ENCODE peak calls at places on chromosomes 16 and 17, in four cellular contexts. One of them, this sample, is unnamed.

GRCh38 chr17:81542431-81543338 is 9.5 kb downstream of the FAAP100 start:
- DNase-seq in PC-9: no peak
- DNase-seq in body of pancreas: no peak
- DNase-seq in left ventricle myocardium inferior: no peak
- DNase-seq in this sample: no peak

GRCh38 chr17:83064021-83064731 is 15.2 kb upstream of the METRNL start:
- DNase-seq in PC-9: no peak
- DNase-seq in body of pancreas: peak
- DNase-seq in left ventricle myocardium inferior: no peak
- DNase-seq in this sample: no peak

GRCh38 chr17:63425478-63425877 is 20.6 kb downstream of the CYB561 start:
- DNase-seq in PC-9: no peak
- DNase-seq in body of pancreas: peak
- DNase-seq in left ventricle myocardium inferior: peak
- DNase-seq in this sample: no peak

GRCh38 chr17:3712811-3713463 is 10.8 kb upstream of the HASPIN start:
- DNase-seq in PC-9: no peak
- DNase-seq in body of pancreas: no peak
- DNase-seq in left ventricle myocardium inferior: no peak
- DNase-seq in this sample: no peak

GRCh38 chr17:35079547-35079946 is 16.0 kb upstream of the RFFL start:
- DNase-seq in PC-9: peak
- DNase-seq in body of pancreas: no peak
- DNase-seq in left ventricle myocardium inferior: no peak
- DNase-seq in this sample: no peak

GRCh38 chr17:72126575-72127486 is 6.0 kb downstream of the SOX9 start:
- DNase-seq in PC-9: peak
- DNase-seq in body of pancreas: peak
- DNase-seq in left ventricle myocardium inferior: no peak
- DNase-seq in this sample: no peak

GRCh38 chr17:32508926-32509325 is 22.1 kb downstream of the CDK5R1 start:
- DNase-seq in PC-9: no peak
- DNase-seq in body of pancreas: no peak
- DNase-seq in left ventricle myocardium inferior: no peak
- DNase-seq in this sample: no peak

GRCh38 chr16:78995441-78995840 is 605.1 kb downstream of the MAF start:
- DNase-seq in PC-9: no peak
- DNase-seq in body of pancreas: no peak
- DNase-seq in left ventricle myocardium inferior: no peak
- DNase-seq in this sample: no peak

GRCh38 chr17:40963838-40964237 is 2.9 kb downstream of the KRT39 start:
- DNase-seq in PC-9: no peak
- DNase-seq in body of pancreas: no peak
- DNase-seq in left ventricle myocardium inferior: no peak
- DNase-seq in this sample: no peak

GRCh38 chr16:14958323-14958600 is 16.6 kb upstream of the PDXDC1 start:
- DNase-seq in PC-9: no peak
- DNase-seq in body of pancreas: no peak
- DNase-seq in left ventricle myocardium inferior: no peak
- DNase-seq in this sample: no peak

GRCh38 chr17:59311051-59311468 is 20.4 kb upstream of the YPEL2 start:
- DNase-seq in PC-9: peak
- DNase-seq in body of pancreas: peak
- DNase-seq in left ventricle myocardium inferior: no peak
- DNase-seq in this sample: no peak

GRCh38 chr16:18839555-18839954 is 38.2 kb upstream of the ARL6IP1 start:
- DNase-seq in PC-9: no peak
- DNase-seq in body of pancreas: no peak
- DNase-seq in left ventricle myocardium inferior: no peak
- DNase-seq in this sample: peak

GRCh38 chr16:52592778-52593177 is 45.8 kb upstream of the TOX3 start:
- DNase-seq in PC-9: no peak
- DNase-seq in body of pancreas: no peak
- DNase-seq in left ventricle myocardium inferior: no peak
- DNase-seq in this sample: no peak

GRCh38 chr16:4877298-4877685 is 30.0 kb downstream of the UBN1 start:
- DNase-seq in PC-9: no peak
- DNase-seq in body of pancreas: no peak
- DNase-seq in left ventricle myocardium inferior: no peak
- DNase-seq in this sample: no peak

GRCh38 chr16:85034591-85035433 is 7.2 kb downstream of the KIAA0513 start:
- DNase-seq in PC-9: no peak
- DNase-seq in body of pancreas: no peak
- DNase-seq in left ventricle myocardium inferior: no peak
- DNase-seq in this sample: no peak

GRCh38 chr17:78397681-78398101 is 19.2 kb downstream of the PGS1 start:
- DNase-seq in PC-9: no peak
- DNase-seq in body of pancreas: no peak
- DNase-seq in left ventricle myocardium inferior: peak
- DNase-seq in this sample: no peak

GRCh38 chr17:55432358-55433028 is 10.9 kb upstream of the MMD start:
- DNase-seq in PC-9: peak
- DNase-seq in body of pancreas: no peak
- DNase-seq in left ventricle myocardium inferior: no peak
- DNase-seq in this sample: no peak

GRCh38 chr16:14050297-14051027 is 20.7 kb upstream of the MRTFB start:
- DNase-seq in PC-9: peak
- DNase-seq in body of pancreas: peak
- DNase-seq in left ventricle myocardium inferior: no peak
- DNase-seq in this sample: no peak

GRCh38 chr17:65013613-65014391 is 42.7 kb downstream of the GNA13 start:
- DNase-seq in PC-9: peak
- DNase-seq in body of pancreas: no peak
- DNase-seq in left ventricle myocardium inferior: no peak
- DNase-seq in this sample: no peak

GRCh38 chr16:1980026-1980769 is 1.1 kb downstream of the NOXO1 start:
- DNase-seq in PC-9: no peak
- DNase-seq in body of pancreas: peak
- DNase-seq in left ventricle myocardium inferior: no peak
- DNase-seq in this sample: no peak

GRCh38 chr17:57486416-57486815 is 230.1 kb downstream of the MSI2 start:
- DNase-seq in PC-9: peak
- DNase-seq in body of pancreas: no peak
- DNase-seq in left ventricle myocardium inferior: no peak
- DNase-seq in this sample: no peak

GRCh38 chr17:2212328-2212981 is 91.1 kb downstream of the SMG6 start:
- DNase-seq in PC-9: peak
- DNase-seq in body of pancreas: no peak
- DNase-seq in left ventricle myocardium inferior: peak
- DNase-seq in this sample: no peak

GRCh38 chr16:1938316-1938715 is 4.7 kb downstream of the MSRB1 start:
- DNase-seq in PC-9: no peak
- DNase-seq in body of pancreas: no peak
- DNase-seq in left ventricle myocardium inferior: no peak
- DNase-seq in this sample: no peak

GRCh38 chr17:57572062-57572461 is 173.0 kb downstream of the CCDC182 start:
- DNase-seq in PC-9: no peak
- DNase-seq in body of pancreas: no peak
- DNase-seq in left ventricle myocardium inferior: no peak
- DNase-seq in this sample: no peak

GRCh38 chr17:81961554-81962498 is 839 bp upstream of the NOTUM start:
- DNase-seq in PC-9: no peak
- DNase-seq in body of pancreas: no peak
- DNase-seq in left ventricle myocardium inferior: no peak
- DNase-seq in this sample: no peak

GRCh38 chr17:16381496-16381820 is 567 bp downstream of the UBB start:
- DNase-seq in PC-9: no peak
- DNase-seq in body of pancreas: no peak
- DNase-seq in left ventricle myocardium inferior: no peak
- DNase-seq in this sample: no peak

GRCh38 chr16:54175169-54175551 is 111.4 kb downstream of the IRX3 start:
- DNase-seq in PC-9: no peak
- DNase-seq in body of pancreas: no peak
- DNase-seq in left ventricle myocardium inferior: no peak
- DNase-seq in this sample: no peak

GRCh38 chr16:54630284-54630967 is 300.2 kb upstream of the IRX5 start:
- DNase-seq in PC-9: no peak
- DNase-seq in body of pancreas: no peak
- DNase-seq in left ventricle myocardium inferior: no peak
- DNase-seq in this sample: no peak

GRCh38 chr16:19020689-19021088 is 37.0 kb downstream of the TMC7 start:
- DNase-seq in PC-9: no peak
- DNase-seq in body of pancreas: no peak
- DNase-seq in left ventricle myocardium inferior: no peak
- DNase-seq in this sample: no peak

GRCh38 chr17:64564098-64564497 is 57.3 kb downstream of the CEP95 start:
- DNase-seq in PC-9: no peak
- DNase-seq in body of pancreas: no peak
- DNase-seq in left ventricle myocardium inferior: no peak
- DNase-seq in this sample: no peak

GRCh38 chr17:46944931-46945330 is 22.0 kb downstream of the GOSR2 start:
- DNase-seq in PC-9: peak
- DNase-seq in body of pancreas: no peak
- DNase-seq in left ventricle myocardium inferior: no peak
- DNase-seq in this sample: peak

GRCh38 chr16:81036751-81037350 is 1.2 kb downstream of the ATMIN start:
- DNase-seq in PC-9: no peak
- DNase-seq in body of pancreas: no peak
- DNase-seq in left ventricle myocardium inferior: no peak
- DNase-seq in this sample: no peak

GRCh38 chr17:72104164-72104862 is 16.5 kb upstream of the SOX9 start:
- DNase-seq in PC-9: no peak
- DNase-seq in body of pancreas: no peak
- DNase-seq in left ventricle myocardium inferior: peak
- DNase-seq in this sample: no peak

GRCh38 chr16:49470550-49470949 is 96.9 kb downstream of the C16orf78 start:
- DNase-seq in PC-9: no peak
- DNase-seq in body of pancreas: no peak
- DNase-seq in left ventricle myocardium inferior: no peak
- DNase-seq in this sample: no peak

GRCh38 chr17:76569607-76570279 is 15.9 kb downstream of the ST6GALNAC2 start:
- DNase-seq in PC-9: no peak
- DNase-seq in body of pancreas: peak
- DNase-seq in left ventricle myocardium inferior: peak
- DNase-seq in this sample: no peak

DNA sequence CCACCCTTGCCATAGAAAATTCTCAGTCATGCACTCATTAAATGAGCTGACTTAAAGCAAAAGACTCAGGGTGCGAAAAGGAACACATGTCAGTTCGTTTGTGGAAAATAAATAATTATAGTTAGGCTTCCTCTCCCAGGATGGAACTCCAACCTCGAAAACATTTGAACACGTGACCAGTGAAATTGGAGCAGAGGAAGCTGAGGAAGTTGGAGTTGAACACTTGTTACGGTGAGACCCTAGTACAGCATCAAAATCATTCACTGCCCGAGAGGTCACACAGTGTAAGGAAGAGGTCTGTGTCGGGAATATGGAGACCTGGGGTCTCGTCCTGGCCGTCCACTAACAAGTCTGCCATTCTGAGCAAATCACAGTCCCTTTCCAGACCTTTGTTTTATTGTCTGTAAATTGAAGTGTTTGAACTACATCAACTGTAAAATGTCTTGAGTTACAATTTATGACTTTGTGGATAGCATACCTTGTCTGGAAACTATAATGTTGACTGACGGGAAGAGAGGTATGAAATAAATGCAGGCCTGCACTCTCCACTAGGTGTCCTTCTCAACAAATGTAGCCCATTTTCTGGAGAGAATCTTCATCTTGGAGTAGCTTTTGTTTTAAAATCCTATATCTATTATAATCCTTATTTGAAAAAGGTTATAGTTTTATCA is 7.7 kb downstream of the PSMD7 start:
- DNase-seq in PC-9: no peak
- DNase-seq in body of pancreas: no peak
- DNase-seq in left ventricle myocardium inferior: no peak
- DNase-seq in this sample: no peak
- TF ChIP-seq CTCF in PC-9: peak
- TF ChIP-seq CTCF in body of pancreas: peak
- TF ChIP-seq CTCF in left ventricle myocardium inferior: peak
- TF ChIP-seq CTCF in this sample: peak

GRCh38 chr17:29585080-29585751 is 4.2 kb downstream of the GIT1 start:
- DNase-seq in PC-9: peak
- DNase-seq in body of pancreas: peak
- DNase-seq in left ventricle myocardium inferior: no peak
- DNase-seq in this sample: no peak
- TF ChIP-seq CTCF in PC-9: no peak
- TF ChIP-seq CTCF in body of pancreas: no peak
- TF ChIP-seq CTCF in left ventricle myocardium inferior: peak
- TF ChIP-seq CTCF in this sample: peak

GRCh38 chr17:73710095-73710592 is 65.9 kb upstream of the SDK2 start:
- DNase-seq in PC-9: no peak
- DNase-seq in body of pancreas: peak
- DNase-seq in left ventricle myocardium inferior: peak
- DNase-seq in this sample: peak
- TF ChIP-seq CTCF in PC-9: peak
- TF ChIP-seq CTCF in body of pancreas: peak
- TF ChIP-seq CTCF in left ventricle myocardium inferior: peak
- TF ChIP-seq CTCF in this sample: peak

GRCh38 chr17:67993153-67993997 is 2.9 kb downstream of the C17orf58 start:
- DNase-seq in PC-9: peak
- DNase-seq in body of pancreas: peak
- DNase-seq in left ventricle myocardium inferior: peak
- DNase-seq in this sample: no peak
- TF ChIP-seq CTCF in PC-9: no peak
- TF ChIP-seq CTCF in body of pancreas: no peak
- TF ChIP-seq CTCF in left ventricle myocardium inferior: peak
- TF ChIP-seq CTCF in this sample: no peak

DNA sequence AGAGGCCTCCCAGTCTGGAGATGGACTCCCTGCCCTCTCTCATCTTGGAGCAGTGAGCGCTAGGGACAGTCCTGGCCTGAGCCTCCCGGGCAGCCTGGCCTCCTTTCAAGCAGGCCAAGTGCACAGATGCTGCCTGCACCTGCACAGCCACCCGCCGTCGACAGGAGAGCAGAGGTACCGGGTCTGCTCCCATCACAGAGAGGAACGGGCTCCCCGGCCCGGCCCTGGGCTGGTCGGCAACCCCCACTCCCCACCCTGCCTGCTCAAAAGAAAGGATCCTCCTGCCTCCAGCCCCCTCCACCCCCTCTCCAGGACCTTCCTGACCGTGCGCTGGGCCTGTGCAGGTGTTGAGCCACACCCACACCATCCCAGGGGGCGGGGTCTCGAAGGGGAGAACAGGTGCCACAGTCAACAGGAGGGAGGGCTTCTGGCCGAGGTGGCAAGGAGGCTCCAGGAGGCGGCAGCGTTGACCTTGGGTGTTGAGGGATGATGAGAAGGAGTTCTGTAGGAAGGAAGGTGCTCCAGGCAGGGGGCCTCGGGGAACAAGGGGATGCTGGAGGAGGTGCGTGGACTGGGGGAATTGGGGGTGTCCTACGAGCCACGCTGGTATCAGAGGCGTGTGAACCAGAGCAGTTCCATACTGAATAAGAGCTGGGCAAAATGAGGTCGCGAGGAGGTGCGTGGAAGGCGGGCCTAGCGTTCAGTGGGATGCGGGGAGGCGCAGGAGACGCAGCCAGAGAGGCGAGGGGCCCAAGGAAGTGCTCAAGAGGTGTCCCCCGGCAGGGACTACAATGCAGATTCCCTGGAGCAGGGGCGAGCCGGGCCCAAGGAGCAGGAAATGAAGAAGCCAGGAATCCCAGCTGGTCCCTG is 967 bp upstream of the CDH15 start:
- DNase-seq in PC-9: peak
- DNase-seq in body of pancreas: peak
- DNase-seq in left ventricle myocardium inferior: no peak
- DNase-seq in this sample: no peak
- TF ChIP-seq CTCF in PC-9: no peak
- TF ChIP-seq CTCF in body of pancreas: no peak
- TF ChIP-seq CTCF in left ventricle myocardium inferior: no peak
- TF ChIP-seq CTCF in this sample: no peak